ENCODE peak calls at places on chromosomes 3 and 15, in seven cellular contexts. B, V, U, I, A, E and F are unnamed samples.

GRCh38 chr3:43915546-43915945 is 224.8 kb downstream of the ABHD5 start:
- DNase-seq in B (no peak), A (no peak), V (no peak), E (no peak), U (no peak), I (no peak), F (no peak)

GRCh38 chr3:52527732-52528595 is 5.7 kb downstream of the NT5DC2 start:
- DNase-seq in U (no peak), B (no peak), E (no peak), A (no peak), V (no peak), I (no peak), F (no peak)

GRCh38 chr15:89143503-89144162 is 55.4 kb downstream of the ABHD2 start:
- DNase-seq in B (peak), V (peak), A (no peak), I (peak), U (peak), E (peak), F (peak)

GRCh38 chr3:194134231-194134756 is 1.7 kb upstream of the HES1 start:
- DNase-seq in V (no peak), U (no peak), I (no peak), E (peak), B (peak), A (peak), F (no peak)

GRCh38 chr15:80419546-80419945 is 15.4 kb downstream of the ARNT2 start:
- DNase-seq in B (no peak), A (no peak), U (peak), E (no peak), I (no peak), V (peak), F (no peak)

GRCh38 chr3:13546667-13547171 is 2.2 kb upstream of the FBLN2 start:
- DNase-seq in I (peak), A (no peak), V (no peak), B (no peak), E (peak), U (no peak), F (no peak)

GRCh38 chr15:85485956-85486567 is 105.7 kb downstream of the AKAP13 start:
- DNase-seq in B (peak), I (peak), U (peak), E (peak), A (peak), V (peak), F (peak)

GRCh38 chr3:122356402-122356801 is 26.6 kb downstream of the MIX23 start:
- DNase-seq in I (peak), V (peak), B (peak), E (peak), A (peak), U (peak), F (no peak)

GRCh38 chr3:76034652-76035051 is 249.3 kb upstream of the ZNF717 start:
- DNase-seq in A (no peak), B (no peak), U (no peak), E (no peak), V (no peak), I (no peak), F (no peak)

GRCh38 chr3:31047673-31048072 is 153.2 kb upstream of the GADL1 start:
- DNase-seq in U (no peak), V (no peak), I (no peak), E (no peak), B (no peak), A (no peak), F (no peak)

GRCh38 chr3:189563841-189564563 is 67.2 kb upstream of the TP63 start:
- DNase-seq in B (peak), U (peak), V (peak), E (peak), I (peak), A (no peak), F (peak)

GRCh38 chr3:182508896-182509295 is 284.4 kb upstream of the ATP11B start:
- DNase-seq in U (no peak), A (no peak), B (no peak), E (no peak), V (no peak), I (no peak), F (no peak)

GRCh38 chr3:81468385-81468784 is 293.1 kb downstream of the GBE1 start:
- DNase-seq in B (no peak), V (no peak), E (no peak), I (no peak), A (no peak), U (no peak), F (no peak)

GRCh38 chr3:59321881-59322540 is 272.2 kb upstream of the CFAP20DC start:
- DNase-seq in U (no peak), A (no peak), E (no peak), B (no peak), V (peak), I (no peak), F (no peak)

GRCh38 chr3:36695769-36696137 is 68.6 kb downstream of the DCLK3 start:
- DNase-seq in U (peak), A (no peak), I (peak), V (peak), E (peak), B (no peak), F (peak)

GRCh38 chr3:112405845-112406244 is 72.9 kb downstream of the CD200 start:
- DNase-seq in U (no peak), A (no peak), V (peak), I (no peak), B (peak), E (no peak), F (no peak)

GRCh38 chr3:190003730-190004129 is 117.0 kb downstream of the P3H2 start:
- DNase-seq in B (peak), U (peak), A (no peak), E (peak), I (peak), V (peak), F (peak)

GRCh38 chr3:94615275-94616065 is 552.6 kb downstream of the NSUN3 start:
- DNase-seq in U (no peak), A (no peak), I (no peak), B (no peak), V (peak), E (no peak), F (no peak)

GRCh38 chr15:95302809-95303208 is 1027.7 kb upstream of the NR2F2 start:
- DNase-seq in B (no peak), A (no peak), U (no peak), V (no peak), I (no peak), E (no peak), F (no peak)

GRCh38 chr3:193780810-193781472 is 187.9 kb downstream of the OPA1 start:
- DNase-seq in A (no peak), E (peak), U (peak), I (peak), V (peak), B (peak), F (peak)

GRCh38 chr15:48631191-48631770 is 14.2 kb downstream of the FBN1 start:
- DNase-seq in B (no peak), I (peak), A (no peak), U (no peak), E (peak), V (no peak), F (no peak)

GRCh38 chr15:39171944-39172368 is 408.9 kb upstream of the THBS1 start:
- DNase-seq in U (peak), B (peak), A (no peak), V (peak), E (peak), I (peak), F (peak)

GRCh38 chr3:61830111-61830400 is 268.7 kb downstream of the PTPRG start:
- DNase-seq in B (no peak), V (no peak), E (peak), I (peak), U (peak), A (no peak), F (no peak)

GRCh38 chr3:197516517-197516889 is 39.3 kb downstream of the BDH1 start:
- DNase-seq in A (no peak), B (peak), I (peak), U (peak), V (peak), E (peak), F (peak)

GRCh38 chr3:138774529-138775253 is 60.0 kb downstream of the PIK3CB start:
- DNase-seq in I (peak), A (no peak), B (peak), U (peak), V (peak), E (peak), F (peak)

GRCh38 chr3:168684519-168684918 is 588.8 kb upstream of the GOLIM4 start:
- DNase-seq in B (no peak), A (no peak), V (no peak), I (no peak), U (no peak), E (no peak), F (no peak)

GRCh38 chr3:58683001-58683845 is 16.6 kb upstream of the FAM3D start:
- DNase-seq in U (peak), A (no peak), E (no peak), B (peak), I (peak), V (peak), F (peak)

GRCh38 chr3:181622365-181622764 is 89.4 kb upstream of the SOX2 start:
- DNase-seq in U (peak), A (no peak), I (peak), E (peak), V (peak), B (no peak), F (peak)

GRCh38 chr15:58590236-58590635 is 158.4 kb downstream of the LIPC start:
- DNase-seq in A (no peak), E (no peak), U (no peak), V (no peak), I (no peak), B (no peak), F (no peak)

GRCh38 chr3:71189480-71189879 is 394.0 kb downstream of the FOXP1 start:
- DNase-seq in V (peak), B (peak), A (no peak), U (peak), I (peak), E (no peak), F (no peak)

GRCh38 chr3:184148065-184148464 is 7.1 kb upstream of the DVL3 start:
- DNase-seq in V (no peak), E (no peak), B (no peak), A (no peak), U (no peak), I (no peak), F (no peak)

GRCh38 chr3:126828306-126828705 is 124.3 kb downstream of the CHCHD6 start:
- DNase-seq in B (no peak), E (peak), U (no peak), A (no peak), V (no peak), I (peak), F (no peak)

GRCh38 chr15:39944711-39945110 is 10.8 kb downstream of the EIF2AK4 start:
- DNase-seq in B (no peak), I (peak), E (peak), A (no peak), U (peak), V (no peak), F (no peak)

GRCh38 chr3:64163755-64164148 is 61.5 kb downstream of the PRICKLE2 start:
- DNase-seq in V (peak), A (no peak), E (peak), B (peak), U (peak), I (peak), F (peak)

GRCh38 chr3:161430307-161430706 is 59.0 kb upstream of the SPTSSB start:
- DNase-seq in V (no peak), E (no peak), I (no peak), U (no peak), B (no peak), A (no peak), F (no peak)

GRCh38 chr15:85479071-85479647 is 98.8 kb downstream of the AKAP13 start:
- DNase-seq in V (peak), E (peak), B (peak), A (no peak), I (peak), U (peak), F (peak)

GRCh38 chr15:25739687-25740121 is 123.4 kb downstream of the ATP10A start:
- DNase-seq in B (peak), E (peak), U (peak), I (peak), V (no peak), A (peak), F (peak)

GRCh38 chr3:195788711-195789581 is 22.8 kb downstream of the MUC4 start:
- DNase-seq in E (no peak), A (no peak), V (no peak), I (no peak), B (no peak), U (no peak), F (no peak)
- H3K4me3 ChIP-seq in E (no peak), A (peak), V (no peak), I (no peak), B (no peak), U (no peak), F (no peak)

DNA sequence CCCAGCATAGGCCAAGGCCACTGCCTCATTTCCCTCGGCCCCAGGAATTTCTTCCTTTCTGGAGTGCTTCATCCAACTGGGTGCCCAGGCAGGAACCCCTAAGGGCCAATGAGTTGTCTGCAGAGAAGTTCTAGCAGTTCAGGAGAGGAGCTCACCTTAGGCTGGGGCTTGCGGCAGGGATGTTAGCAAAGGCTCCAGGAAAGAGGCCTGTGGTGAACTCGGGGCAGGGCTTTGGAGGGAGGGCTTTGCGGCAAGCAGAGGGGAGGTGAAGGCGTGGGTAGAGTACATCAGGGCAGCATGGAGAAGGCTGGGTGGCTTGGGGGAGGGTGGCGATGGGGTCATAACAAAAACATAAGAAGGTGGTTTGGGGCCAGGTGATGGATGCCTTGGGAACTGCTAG is 1.1 kb downstream of the GHRL start:
- DNase-seq in V (no peak), E (no peak), I (no peak), B (no peak), A (no peak), U (no peak), F (no peak)
- H3K4me3 ChIP-seq in V (no peak), E (no peak), I (no peak), B (no peak), A (no peak), U (no peak), F (no peak)

GRCh38 chr15:87816016-87816415 is 440.5 kb downstream of the NTRK3 start:
- DNase-seq in E (no peak), I (no peak), A (no peak), B (peak), V (no peak), U (peak), F (no peak)

GRCh38 chr15:87817553-87817952 is 439.0 kb downstream of the NTRK3 start:
- DNase-seq in U (peak), V (no peak), B (peak), I (peak), E (no peak), A (no peak), F (no peak)

DNA sequence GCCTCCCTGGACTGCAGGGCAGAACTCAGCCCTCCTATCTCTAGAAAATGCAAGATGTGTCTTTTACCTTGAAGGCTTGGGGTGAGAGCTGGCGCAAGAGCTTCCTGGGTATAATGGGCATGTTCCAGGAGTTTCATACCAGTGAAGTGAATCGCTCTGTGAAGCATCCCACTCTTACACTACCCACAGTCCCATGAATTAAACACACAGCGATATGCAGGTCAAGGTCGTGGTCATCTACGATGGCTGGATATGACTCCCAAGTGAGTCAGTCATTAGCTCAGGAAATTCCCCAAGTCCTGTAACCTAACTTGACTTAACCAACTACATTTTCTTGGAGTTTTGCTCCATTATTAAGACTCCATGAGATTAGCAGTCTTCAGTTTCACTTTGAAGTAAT is 439.7 kb downstream of the NTRK3 start:
- DNase-seq in V (peak), E (peak), B (peak), U (peak), A (no peak), I (peak), F (peak)
- H3K4me3 ChIP-seq in V (no peak), E (no peak), B (no peak), U (no peak), A (no peak), I (no peak), F (no peak)

GRCh38 chr3:87626471-87626995 is 350.1 kb upstream of the POU1F1 start:
- DNase-seq in U (peak), A (no peak), E (no peak), V (no peak), B (no peak), I (no peak), F (peak)

GRCh38 chr3:87624860-87625259 is 348.5 kb upstream of the POU1F1 start:
- DNase-seq in B (no peak), E (no peak), U (no peak), V (no peak), I (no peak), A (no peak), F (no peak)

GRCh38 chr3:87621667-87622066 is 345.3 kb upstream of the POU1F1 start:
- DNase-seq in A (no peak), U (no peak), B (no peak), V (no peak), E (no peak), I (no peak), F (no peak)

GRCh38 chr3:87625911-87626310 is 349.5 kb upstream of the POU1F1 start:
- DNase-seq in A (no peak), E (no peak), V (no peak), I (peak), U (peak), B (no peak), F (peak)

GRCh38 chr3:87627316-87627715 is 350.9 kb upstream of the POU1F1 start:
- DNase-seq in E (no peak), A (no peak), V (no peak), U (no peak), I (no peak), B (no peak), F (no peak)
- H3K4me3 ChIP-seq in E (no peak), A (no peak), V (no peak), U (no peak), I (no peak), B (no peak), F (no peak)